ENCODE peak calls at places on chromosomes 2 and 18, in eight cellular contexts. One of them, this sample, is unnamed.

GRCh38 chr2:232901711-232902578 is 31.9 kb downstream of the SNORC start:
- DNase-seq in upper lobe of right lung: no peak
- DNase-seq in H1: no peak
- DNase-seq in left ventricle myocardium inferior: no peak
- DNase-seq in mesenchymal stem cell: peak; percentile 92
- DNase-seq in astrocyte: peak; percentile 87
- DNase-seq in OCI-LY7: no peak
- DNase-seq in colonic mucosa: no peak
- DNase-seq in this sample: no peak

GRCh38 chr2:175931751-175932295 is 70.2 kb downstream of the LNPK start:
- DNase-seq in upper lobe of right lung: no peak
- DNase-seq in H1: no peak
- DNase-seq in left ventricle myocardium inferior: no peak
- DNase-seq in mesenchymal stem cell: no peak
- DNase-seq in astrocyte: peak; percentile 94
- DNase-seq in OCI-LY7: no peak
- DNase-seq in colonic mucosa: no peak
- DNase-seq in this sample: no peak

GRCh38 chr2:149727927-149728326 is 140.4 kb upstream of the MMADHC start:
- DNase-seq in upper lobe of right lung: no peak
- DNase-seq in H1: no peak
- DNase-seq in left ventricle myocardium inferior: no peak
- DNase-seq in mesenchymal stem cell: no peak
- DNase-seq in astrocyte: peak; percentile 47
- DNase-seq in OCI-LY7: no peak
- DNase-seq in colonic mucosa: no peak
- DNase-seq in this sample: no peak

GRCh38 chr2:120587326-120587996 is 148.2 kb upstream of the GLI2 start:
- DNase-seq in upper lobe of right lung: no peak
- DNase-seq in H1: peak; percentile 68
- DNase-seq in left ventricle myocardium inferior: no peak
- DNase-seq in mesenchymal stem cell: no peak
- DNase-seq in astrocyte: no peak
- DNase-seq in OCI-LY7: no peak
- DNase-seq in colonic mucosa: no peak
- DNase-seq in this sample: no peak

GRCh38 chr2:62084823-62085222 is 111.1 kb upstream of the B3GNT2 start:
- DNase-seq in upper lobe of right lung: no peak
- DNase-seq in H1: no peak
- DNase-seq in left ventricle myocardium inferior: no peak
- DNase-seq in mesenchymal stem cell: no peak
- DNase-seq in astrocyte: no peak
- DNase-seq in OCI-LY7: no peak
- DNase-seq in colonic mucosa: no peak
- DNase-seq in this sample: no peak

GRCh38 chr2:174835797-174836255 is 71.6 kb upstream of the CHRNA1 start:
- DNase-seq in upper lobe of right lung: no peak
- DNase-seq in H1: no peak
- DNase-seq in left ventricle myocardium inferior: no peak
- DNase-seq in mesenchymal stem cell: peak; percentile 95
- DNase-seq in astrocyte: peak; percentile 98
- DNase-seq in OCI-LY7: no peak
- DNase-seq in colonic mucosa: no peak
- DNase-seq in this sample: no peak

GRCh38 chr2:54853635-54854034 is 130.2 kb downstream of the EML6 start:
- DNase-seq in upper lobe of right lung: no peak
- DNase-seq in H1: no peak
- DNase-seq in left ventricle myocardium inferior: no peak
- DNase-seq in mesenchymal stem cell: no peak
- DNase-seq in astrocyte: no peak
- DNase-seq in OCI-LY7: no peak
- DNase-seq in colonic mucosa: no peak
- DNase-seq in this sample: no peak

GRCh38 chr18:49073431-49073830 is 122.7 kb upstream of the SMAD7 start:
- DNase-seq in upper lobe of right lung: no peak
- DNase-seq in H1: no peak
- DNase-seq in left ventricle myocardium inferior: no peak
- DNase-seq in mesenchymal stem cell: no peak
- DNase-seq in astrocyte: no peak
- DNase-seq in OCI-LY7: no peak
- DNase-seq in colonic mucosa: no peak
- DNase-seq in this sample: no peak

GRCh38 chr2:237475704-237476107 is 11.3 kb upstream of the MLPH start:
- DNase-seq in upper lobe of right lung: peak; percentile 82
- DNase-seq in H1: no peak
- DNase-seq in left ventricle myocardium inferior: no peak
- DNase-seq in mesenchymal stem cell: peak; percentile 84
- DNase-seq in astrocyte: peak; percentile 83
- DNase-seq in OCI-LY7: peak; percentile 4
- DNase-seq in colonic mucosa: no peak
- DNase-seq in this sample: no peak

GRCh38 chr2:119753041-119753929 is 6.4 kb upstream of the PTPN4 start:
- DNase-seq in upper lobe of right lung: no peak
- DNase-seq in H1: peak; percentile 47
- DNase-seq in left ventricle myocardium inferior: no peak
- DNase-seq in mesenchymal stem cell: peak; percentile 54
- DNase-seq in astrocyte: no peak
- DNase-seq in OCI-LY7: peak; percentile 65
- DNase-seq in colonic mucosa: peak; percentile 27
- DNase-seq in this sample: no peak

GRCh38 chr2:24830786-24831185 is 37.6 kb downstream of the CENPO start:
- DNase-seq in upper lobe of right lung: peak; percentile 36
- DNase-seq in H1: no peak
- DNase-seq in left ventricle myocardium inferior: no peak
- DNase-seq in mesenchymal stem cell: no peak
- DNase-seq in astrocyte: no peak
- DNase-seq in OCI-LY7: no peak
- DNase-seq in colonic mucosa: no peak
- DNase-seq in this sample: peak; percentile 6
- H3K4me3 ChIP-seq in upper lobe of right lung: no peak overlapping the region
- H3K4me3 ChIP-seq in H1: no peak overlapping the region
- H3K4me3 ChIP-seq in left ventricle myocardium inferior: no peak overlapping the region
- H3K4me3 ChIP-seq in mesenchymal stem cell: no peak overlapping the region
- H3K4me3 ChIP-seq in astrocyte: no peak overlapping the region
- H3K4me3 ChIP-seq in OCI-LY7: no peak overlapping the region
- H3K4me3 ChIP-seq in colonic mucosa: no peak overlapping the region
- H3K4me3 ChIP-seq in this sample: no peak overlapping the region

DNA sequence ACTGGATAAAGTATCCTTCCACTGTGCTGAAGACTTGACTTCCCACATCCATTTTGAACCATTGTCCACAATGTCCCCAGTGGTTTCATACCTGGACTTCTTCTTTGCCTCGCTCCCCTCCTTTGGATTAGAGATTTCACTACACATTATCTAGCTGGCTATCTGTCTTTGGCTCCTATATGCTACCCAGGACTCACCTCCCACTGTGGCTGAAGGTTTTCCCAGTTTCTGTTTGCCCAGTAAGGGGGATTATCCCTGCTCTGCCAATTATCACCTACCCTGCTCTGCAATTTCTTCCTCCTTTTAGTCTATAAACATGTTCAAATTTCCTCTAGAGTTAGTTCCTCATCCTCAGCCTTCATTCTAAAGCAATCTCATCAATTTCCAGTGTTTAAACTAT is 9.1 kb downstream of the NDUFS1 start:
- DNase-seq in upper lobe of right lung: no peak
- DNase-seq in H1: no peak
- DNase-seq in left ventricle myocardium inferior: no peak
- DNase-seq in mesenchymal stem cell: no peak
- DNase-seq in astrocyte: no peak
- DNase-seq in OCI-LY7: no peak
- DNase-seq in colonic mucosa: no peak
- DNase-seq in this sample: no peak
- H3K4me1 ChIP-seq in upper lobe of right lung: no peaks in the 10 kb centered on the region
- H3K4me1 ChIP-seq in H1: no peaks in the 10 kb centered on the region
- H3K4me1 ChIP-seq in left ventricle myocardium inferior: peaks cover 22% of the 10 kb centered on the region
- H3K4me1 ChIP-seq in mesenchymal stem cell: peaks cover 2% of the 10 kb centered on the region
- H3K4me1 ChIP-seq in astrocyte: no peaks in the 10 kb centered on the region
- H3K4me1 ChIP-seq in OCI-LY7: peaks cover 6% of the 10 kb centered on the region
- H3K4me1 ChIP-seq in colonic mucosa: no peaks in the 10 kb centered on the region
- H3K4me1 ChIP-seq in this sample: peaks cover 1% of the 10 kb centered on the region

DNA sequence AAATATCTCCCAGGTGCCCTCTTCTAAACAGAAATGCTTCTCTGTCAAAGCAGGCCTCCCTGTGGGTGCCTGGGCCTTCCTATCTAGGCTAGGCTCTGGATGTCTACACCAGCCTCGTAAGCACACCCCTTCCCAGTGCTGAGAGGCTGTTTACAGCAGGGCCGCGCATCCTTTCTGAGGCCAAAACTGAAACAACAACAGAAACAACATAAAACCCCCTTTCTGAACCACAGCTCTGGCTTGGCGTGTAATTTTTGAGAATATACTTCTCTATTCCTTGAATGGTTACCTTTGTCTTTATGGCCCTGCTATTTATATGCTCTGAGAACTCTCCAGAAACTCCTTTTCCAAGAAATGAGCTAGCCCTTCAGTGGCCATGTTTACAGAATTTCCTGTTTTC is 118.4 kb downstream of the BCL2L11 start:
- DNase-seq in upper lobe of right lung: no peak
- DNase-seq in H1: no peak
- DNase-seq in left ventricle myocardium inferior: no peak
- DNase-seq in mesenchymal stem cell: no peak
- DNase-seq in astrocyte: no peak
- DNase-seq in OCI-LY7: no peak
- DNase-seq in colonic mucosa: no peak
- DNase-seq in this sample: no peak
- H3K4me3 ChIP-seq in upper lobe of right lung: no peak overlapping the region
- H3K4me3 ChIP-seq in H1: no peak overlapping the region
- H3K4me3 ChIP-seq in left ventricle myocardium inferior: no peak overlapping the region
- H3K4me3 ChIP-seq in mesenchymal stem cell: no peak overlapping the region
- H3K4me3 ChIP-seq in astrocyte: no peak overlapping the region
- H3K4me3 ChIP-seq in OCI-LY7: no peak overlapping the region
- H3K4me3 ChIP-seq in colonic mucosa: no peak overlapping the region
- H3K4me3 ChIP-seq in this sample: no peak overlapping the region

GRCh38 chr2:72678036-72678435 is 147.8 kb downstream of the EXOC6B start:
- DNase-seq in upper lobe of right lung: no peak
- DNase-seq in H1: no peak
- DNase-seq in left ventricle myocardium inferior: no peak
- DNase-seq in mesenchymal stem cell: no peak
- DNase-seq in astrocyte: no peak
- DNase-seq in OCI-LY7: no peak
- DNase-seq in colonic mucosa: no peak
- DNase-seq in this sample: no peak
- H3K4me1 ChIP-seq in upper lobe of right lung: peaks cover 11% of the 10 kb centered on the region
- H3K4me1 ChIP-seq in H1: no peaks in the 10 kb centered on the region
- H3K4me1 ChIP-seq in left ventricle myocardium inferior: peaks cover 73% of the 10 kb centered on the region
- H3K4me1 ChIP-seq in mesenchymal stem cell: peaks cover 7% of the 10 kb centered on the region
- H3K4me1 ChIP-seq in astrocyte: no peaks in the 10 kb centered on the region
- H3K4me1 ChIP-seq in OCI-LY7: no peaks in the 10 kb centered on the region
- H3K4me1 ChIP-seq in colonic mucosa: peaks cover 6% of the 10 kb centered on the region
- H3K4me1 ChIP-seq in this sample: peaks cover 9% of the 10 kb centered on the region

GRCh38 chr18:58269931-58270330 is 225.9 kb downstream of the NEDD4L start:
- DNase-seq in upper lobe of right lung: no peak
- DNase-seq in H1: no peak
- DNase-seq in left ventricle myocardium inferior: no peak
- DNase-seq in mesenchymal stem cell: no peak
- DNase-seq in astrocyte: no peak
- DNase-seq in OCI-LY7: no peak
- DNase-seq in colonic mucosa: no peak
- DNase-seq in this sample: no peak
- H3K4me3 ChIP-seq in upper lobe of right lung: no peak overlapping the region
- H3K4me3 ChIP-seq in H1: no peak overlapping the region
- H3K4me3 ChIP-seq in left ventricle myocardium inferior: no peak overlapping the region
- H3K4me3 ChIP-seq in mesenchymal stem cell: no peak overlapping the region
- H3K4me3 ChIP-seq in astrocyte: no peak overlapping the region
- H3K4me3 ChIP-seq in OCI-LY7: no peak overlapping the region
- H3K4me3 ChIP-seq in colonic mucosa: no peak overlapping the region
- H3K4me3 ChIP-seq in this sample: no peak overlapping the region

DNA sequence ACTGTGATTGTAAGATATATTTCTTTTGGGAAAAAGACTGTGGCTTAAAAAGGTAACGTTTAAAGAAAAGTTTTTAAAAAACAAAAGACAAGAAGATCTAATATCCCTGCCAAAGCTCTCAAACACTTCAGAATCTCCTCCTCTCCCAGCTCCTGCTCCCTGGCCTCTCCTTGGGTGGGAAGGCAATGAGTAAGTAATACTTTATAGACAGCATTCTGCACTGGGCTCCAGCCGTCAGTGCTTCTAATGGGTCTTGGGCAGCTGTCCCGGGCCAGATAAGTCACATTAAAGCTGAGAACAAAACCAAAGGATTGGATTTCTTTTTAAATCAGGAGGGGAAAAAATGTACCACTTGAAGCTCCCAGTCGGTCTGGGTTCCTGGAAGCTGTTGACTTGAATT is 133.7 kb downstream of the ALPK2 start:
- DNase-seq in upper lobe of right lung: peak; percentile 25
- DNase-seq in H1: no peak
- DNase-seq in left ventricle myocardium inferior: no peak
- DNase-seq in mesenchymal stem cell: no peak
- DNase-seq in astrocyte: peak; percentile 49
- DNase-seq in OCI-LY7: no peak
- DNase-seq in colonic mucosa: no peak
- DNase-seq in this sample: no peak
- H3K4me1 ChIP-seq in upper lobe of right lung: peaks cover 9% of the 10 kb centered on the region
- H3K4me1 ChIP-seq in H1: no peaks in the 10 kb centered on the region
- H3K4me1 ChIP-seq in left ventricle myocardium inferior: peaks cover 30% of the 10 kb centered on the region
- H3K4me1 ChIP-seq in mesenchymal stem cell: peaks cover 16% of the 10 kb centered on the region
- H3K4me1 ChIP-seq in astrocyte: peaks cover 12% of the 10 kb centered on the region
- H3K4me1 ChIP-seq in OCI-LY7: no peaks in the 10 kb centered on the region
- H3K4me1 ChIP-seq in colonic mucosa: peaks cover 4% of the 10 kb centered on the region
- H3K4me1 ChIP-seq in this sample: peaks cover 1% of the 10 kb centered on the region

GRCh38 chr2:101706819-101707177 is 9.3 kb downstream of the MAP4K4 start:
- DNase-seq in upper lobe of right lung: no peak
- DNase-seq in H1: no peak
- DNase-seq in left ventricle myocardium inferior: no peak
- DNase-seq in mesenchymal stem cell: peak; percentile 31
- DNase-seq in astrocyte: no peak
- DNase-seq in OCI-LY7: peak; percentile 72
- DNase-seq in colonic mucosa: no peak
- DNase-seq in this sample: no peak
- H3K4me3 ChIP-seq in upper lobe of right lung: no peak overlapping the region
- H3K4me3 ChIP-seq in H1: no peak overlapping the region
- H3K4me3 ChIP-seq in left ventricle myocardium inferior: no peak overlapping the region
- H3K4me3 ChIP-seq in mesenchymal stem cell: no peak overlapping the region
- H3K4me3 ChIP-seq in astrocyte: no peak overlapping the region
- H3K4me3 ChIP-seq in OCI-LY7: peak overlapping the region; percentile 60
- H3K4me3 ChIP-seq in colonic mucosa: no peak overlapping the region
- H3K4me3 ChIP-seq in this sample: no peak overlapping the region

DNA sequence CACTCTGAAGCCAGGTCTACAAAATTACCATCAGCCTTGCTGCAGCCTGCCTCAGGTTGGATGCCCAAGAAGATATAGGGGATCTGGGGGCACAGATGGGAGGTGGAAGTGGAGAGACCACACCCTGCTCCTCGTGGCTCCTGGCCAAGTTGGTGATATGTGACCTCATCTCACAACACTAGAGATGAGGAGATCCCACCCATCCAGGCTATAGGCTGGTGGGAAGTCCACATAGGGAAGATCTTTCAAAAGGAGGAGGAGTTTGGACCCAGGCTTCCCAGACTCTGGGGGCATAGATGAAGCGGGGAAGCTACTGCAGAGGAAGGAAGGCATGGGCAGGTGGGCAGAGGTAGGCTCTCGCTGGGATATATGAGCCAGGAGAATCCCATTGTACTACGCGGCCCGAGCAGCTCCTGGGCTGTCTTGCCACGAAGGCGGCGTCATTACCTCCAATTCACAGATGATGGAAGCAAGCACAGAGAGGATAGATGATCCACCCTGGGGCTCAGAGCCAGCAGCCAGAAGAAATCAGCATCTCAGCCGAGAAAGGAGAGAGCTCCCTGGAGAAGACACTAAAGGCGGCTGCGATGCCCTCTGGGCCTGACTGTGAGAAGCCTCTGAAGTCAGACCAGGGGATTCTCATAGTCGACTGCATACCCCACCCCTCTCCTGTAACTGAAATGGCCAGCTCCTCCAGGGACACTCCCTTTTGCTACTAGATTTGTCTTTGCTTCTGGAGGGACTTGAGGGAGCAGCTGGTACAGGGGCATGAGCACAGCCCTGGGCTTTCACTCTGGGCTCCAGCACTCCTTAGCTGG is 96.1 kb downstream of the RHOB start:
- DNase-seq in upper lobe of right lung: peak; percentile 57
- DNase-seq in H1: no peak
- DNase-seq in left ventricle myocardium inferior: no peak
- DNase-seq in mesenchymal stem cell: no peak
- DNase-seq in astrocyte: no peak
- DNase-seq in OCI-LY7: no peak
- DNase-seq in colonic mucosa: no peak
- DNase-seq in this sample: no peak
- H3K4me1 ChIP-seq in upper lobe of right lung: no peaks in the 10 kb centered on the region
- H3K4me1 ChIP-seq in H1: peaks cover 7% of the 10 kb centered on the region
- H3K4me1 ChIP-seq in left ventricle myocardium inferior: peaks cover 30% of the 10 kb centered on the region
- H3K4me1 ChIP-seq in mesenchymal stem cell: peaks cover 10% of the 10 kb centered on the region
- H3K4me1 ChIP-seq in astrocyte: peaks cover 11% of the 10 kb centered on the region
- H3K4me1 ChIP-seq in OCI-LY7: no peaks in the 10 kb centered on the region
- H3K4me1 ChIP-seq in colonic mucosa: no peaks in the 10 kb centered on the region
- H3K4me1 ChIP-seq in this sample: no peaks in the 10 kb centered on the region

This sample was measured in ovary.